ENCODE peak calls at places on chromosomes 13 and 19, in five cellular contexts. L, N, O, X and M are unnamed samples.

GRCh38 chr19:31448221-31448657 is 99.0 kb upstream of the TSHZ3 start:
- DNase-seq in O (no peak), N (no peak), L (no peak), X (peak; percentile 36), M (no peak)

GRCh38 chr19:46023311-46023779 is 492 bp upstream of the PGLYRP1 start:
- DNase-seq in O (no peak), X (no peak), N (peak; percentile 16), L (no peak), M (no peak)

GRCh38 chr13:110518571-110518970 is 43.0 kb downstream of the RAB20 start:
- DNase-seq in N (no peak), O (no peak), X (no peak), L (no peak), M (no peak)

GRCh38 chr13:66553391-66553790 is 676.7 kb downstream of the PCDH9 start:
- DNase-seq in X (no peak), L (no peak), O (no peak), N (no peak), M (no peak)

GRCh38 chr19:51798958-51799310 is 4.0 kb downstream of the FPR3 start:
- DNase-seq in N (no peak), X (no peak), L (no peak), O (no peak), M (no peak)

GRCh38 chr19:342801-343421 is 1.7 kb downstream of the MIER2 start:
- DNase-seq in L (peak; percentile 26), O (no peak), N (no peak), X (no peak), M (peak; percentile 15)

GRCh38 chr19:7505288-7505681 is 10.6 kb upstream of the ZNF358 start:
- DNase-seq in N (peak; percentile 56), L (no peak), X (no peak), O (no peak), M (no peak)

GRCh38 chr19:1251503-1252220 is 3.3 kb downstream of the MIDN start:
- DNase-seq in N (no peak), L (no peak), X (peak; percentile 65), O (no peak), M (no peak)

GRCh38 chr13:49308104-49308875 is 60.6 kb downstream of the CDADC1 start:
- DNase-seq in X (no peak), O (no peak), L (no peak), N (no peak), M (no peak)

GRCh38 chr13:45702869-45703391 is 810 bp downstream of the CBY2 start:
- DNase-seq in O (no peak), L (no peak), N (no peak), X (no peak), M (no peak)

GRCh38 chr13:43489168-43489730 is 297.5 kb downstream of the ENOX1 start:
- DNase-seq in O (no peak), L (no peak), N (no peak), X (no peak), M (no peak)

GRCh38 chr13:32501058-32501457 is 37.5 kb downstream of the N4BP2L2 start:
- DNase-seq in X (no peak), O (no peak), L (no peak), N (no peak), M (no peak)

GRCh38 chr13:94657167-94657566 is 55.2 kb downstream of the SOX21 start:
- DNase-seq in L (no peak), X (no peak), N (no peak), O (no peak), M (no peak)

GRCh38 chr19:39963860-39964259 is 7.1 kb upstream of the PSMC4 start:
- DNase-seq in N (no peak), L (no peak), X (no peak), O (no peak), M (no peak)

GRCh38 chr13:45015300-45015699 is 26.0 kb downstream of the GPALPP1 start:
- DNase-seq in X (no peak), O (no peak), L (no peak), N (no peak), M (no peak)

GRCh38 chr13:102580552-102581169 is 16.1 kb upstream of the TPP2 start:
- DNase-seq in L (peak; percentile 68), O (no peak), N (peak; percentile 86), X (peak; percentile 54), M (no peak)

GRCh38 chr13:27450921-27451461 is 627 bp upstream of the MTIF3 start:
- DNase-seq in L (peak; percentile 55), O (no peak), X (peak; percentile 54), N (peak; percentile 64), M (no peak)

GRCh38 chr13:37686501-37686900 is 87.9 kb upstream of the POSTN start:
- DNase-seq in O (no peak), N (no peak), L (no peak), X (no peak), M (no peak)

GRCh38 chr19:1717200-1717969 is 35.9 kb upstream of the ONECUT3 start:
- DNase-seq in N (no peak), X (no peak), O (no peak), L (no peak), M (no peak)

GRCh38 chr13:51380269-51380668 is 40.8 kb downstream of the SERPINE3 start:
- DNase-seq in O (no peak), X (no peak), N (no peak), L (no peak), M (no peak)

GRCh38 chr19:34452671-34453253 is 24.6 kb downstream of the UBA2 start:
- DNase-seq in N (no peak), L (no peak), X (no peak), O (no peak), M (no peak)

GRCh38 chr13:34913040-34913439 is 29.0 kb upstream of the NBEA start:
- DNase-seq in X (no peak), N (peak; percentile 76), L (no peak), O (no peak), M (no peak)

GRCh38 chr19:56252699-56253422 is 19.7 kb upstream of the EDDM13 start:
- DNase-seq in L (peak; percentile 70), O (peak; percentile 68), X (peak; percentile 74), N (peak; percentile 94), M (no peak)

GRCh38 chr19:14031719-14032480 is at the start of gene IL27RA:
- DNase-seq in L (no peak), N (peak; percentile 80), X (peak; percentile 87), O (peak; percentile 59), M (peak; percentile 40)

GRCh38 chr13:49464621-49465325 is 20.7 kb downstream of the SETDB2 start:
- DNase-seq in L (no peak), N (no peak), O (no peak), X (no peak), M (no peak)

GRCh38 chr13:77719128-77719527 is 21.6 kb downstream of the SLAIN1 start:
- DNase-seq in L (no peak), N (no peak), O (no peak), X (no peak), M (no peak)

GRCh38 chr19:35845215-35846037 is 6.9 kb downstream of the NPHS1 start:
- DNase-seq in N (peak; percentile 80), X (peak; percentile 71), L (peak; percentile 22), O (peak; percentile 96), M (no peak)

GRCh38 chr19:35847911-35848310 is 4.4 kb downstream of the NPHS1 start:
- DNase-seq in X (no peak), L (no peak), O (no peak), N (no peak), M (no peak)

GRCh38 chr19:35844482-35845214 is 7.7 kb downstream of the NPHS1 start:
- DNase-seq in O (no peak), L (no peak), N (no peak), X (no peak), M (no peak)

GRCh38 chr19:35843676-35844481 is 8.4 kb downstream of the NPHS1 start:
- DNase-seq in O (peak; percentile 93), X (peak; percentile 79), L (peak; percentile 74), N (peak; percentile 95), M (no peak)

GRCh38 chr19:35846038-35846668 is 6.2 kb downstream of the NPHS1 start:
- DNase-seq in O (peak; percentile 88), L (no peak), X (no peak), N (peak; percentile 87), M (no peak)
- TF ChIP-seq REST in O (no peak), L (no peak), X (peak; percentile 54), N (no peak), M (no peak)

GRCh38 chr19:18669883-18670282 is 13.6 kb upstream of the CRTC1 start:
- DNase-seq in X (no peak), O (no peak), N (no peak), L (no peak), M (no peak)

GRCh38 chr19:18670313-18670712 is 13.2 kb upstream of the CRTC1 start:
- DNase-seq in L (no peak), O (no peak), X (peak; percentile 70), N (no peak), M (no peak)

GRCh38 chr19:18668252-18668631 is 15.2 kb upstream of the CRTC1 start:
- DNase-seq in L (no peak), N (no peak), X (no peak), O (no peak), M (no peak)

GRCh38 chr19:18668744-18669523 is 14.5 kb upstream of the CRTC1 start:
- DNase-seq in N (no peak), O (no peak), L (no peak), X (no peak), M (no peak)

DNA sequence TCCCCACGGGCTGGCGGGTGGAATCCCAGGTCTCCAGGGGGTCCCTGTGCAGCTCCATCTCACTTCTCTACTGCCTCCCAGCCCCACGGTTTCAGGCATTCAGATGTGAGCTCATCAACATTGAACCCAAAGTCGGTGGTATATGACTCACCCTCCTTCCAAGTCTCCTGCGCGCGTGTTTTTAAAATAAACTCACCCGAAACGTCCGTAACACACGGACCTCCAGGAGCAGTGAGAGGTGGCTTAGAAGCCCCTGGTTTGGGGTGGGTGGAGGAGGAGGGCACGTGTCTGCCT is 14.0 kb upstream of the CRTC1 start:
- DNase-seq in X (no peak), O (no peak), L (no peak), N (no peak), M (no peak)
- TF ChIP-seq REST in X (no peak), O (no peak), L (no peak), N (no peak), M (no peak)

GRCh38 chr13:31042084-31042483 is 109.6 kb downstream of the TEX26 start:
- DNase-seq in N (no peak), X (no peak), O (no peak), L (no peak), M (no peak)

GRCh38 chr13:31043891-31044657 is 111.6 kb downstream of the TEX26 start:
- DNase-seq in N (peak; percentile 91), O (peak; percentile 48), X (peak; percentile 83), L (peak; percentile 78), M (peak; percentile 56)

GRCh38 chr13:31044658-31045620 is 112.5 kb downstream of the TEX26 start:
- DNase-seq in L (peak; percentile 60), N (no peak), O (no peak), X (no peak), M (peak; percentile 21)

GRCh38 chr13:31045621-31046081 is 113.2 kb downstream of the TEX26 start:
- DNase-seq in L (peak; percentile 94), X (no peak), O (peak; percentile 74), N (no peak), M (peak; percentile 37)

GRCh38 chr13:31042501-31043165 is 110.2 kb downstream of the TEX26 start:
- DNase-seq in O (no peak), N (no peak), L (no peak), X (no peak), M (no peak)
- TF ChIP-seq REST in O (no peak), N (no peak), L (no peak), X (no peak), M (no peak)

DNA sequence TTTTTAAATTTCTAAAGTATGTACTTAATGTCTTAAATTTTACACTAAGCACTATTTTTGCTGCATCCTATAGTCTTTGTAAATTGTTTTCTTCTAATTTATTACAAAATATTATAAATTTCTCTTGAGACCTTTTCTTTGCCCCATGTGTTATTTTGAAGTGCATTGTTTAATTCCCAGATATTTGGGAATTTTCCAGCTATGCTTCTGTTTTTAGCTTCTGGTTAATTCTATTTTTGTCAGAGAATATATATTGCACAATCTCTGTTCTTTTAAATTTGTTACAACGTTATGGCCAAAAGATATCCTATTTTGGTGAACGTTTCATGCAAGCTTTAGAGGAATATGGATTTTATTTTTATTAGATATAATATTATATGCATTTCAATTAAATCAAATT is 917.4 kb upstream of the MIR17HG start:
- DNase-seq in O (no peak), N (no peak), X (no peak), L (no peak), M (no peak)
- TF ChIP-seq REST in O (no peak), N (no peak), X (no peak), L (no peak), M (no peak)